ENCODE peak calls at places on chromosomes 6 and 20, in five cellular contexts. H is iris pigment epithelial cell, I is adrenal gland, V is A673, M is iPS DF 6.9. S is an unnamed sample.

GRCh38 chr6:121688974-121689373 is 253.5 kb downstream of the GJA1 start:
- DNase-seq in I (no peak), V (no peak), H (no peak), M (no peak), S (peak; percentile 62)

GRCh38 chr6:31765559-31765909 is 3.1 kb downstream of the SAPCD1 start:
- DNase-seq in I (no peak), H (no peak), V (no peak), M (no peak), S (no peak)

GRCh38 chr6:16804007-16804303 is 42.7 kb upstream of the ATXN1 start:
- DNase-seq in H (no peak), V (peak; percentile 33), M (no peak), I (no peak), S (peak; percentile 59)

GRCh38 chr6:140321891-140322290 is 947.4 kb upstream of the CITED2 start:
- DNase-seq in I (no peak), V (no peak), M (no peak), H (no peak), S (no peak)

GRCh38 chr20:9736373-9736772 is 102.5 kb downstream of the PAK5 start:
- DNase-seq in V (no peak), I (no peak), H (no peak), M (no peak), S (no peak)

GRCh38 chr6:107304421-107305025 is 154.8 kb downstream of the PDSS2 start:
- DNase-seq in H (peak; percentile 43), M (no peak), I (no peak), V (no peak), S (peak; percentile 38)

GRCh38 chr20:50434653-50435396 is 75.4 kb upstream of the PTPN1 start:
- DNase-seq in I (no peak), V (no peak), H (peak; percentile 89), M (no peak), S (peak; percentile 57)

GRCh38 chr20:24837721-24838456 is 111.2 kb upstream of the CST7 start:
- DNase-seq in V (no peak), H (peak; percentile 27), M (no peak), I (no peak), S (peak; percentile 53)

GRCh38 chr6:150567360-150567759 is 32.3 kb upstream of the PLEKHG1 start:
- DNase-seq in V (peak; percentile 76), I (no peak), H (no peak), M (no peak), S (no peak)

GRCh38 chr6:32148722-32149576 is 2.8 kb downstream of the PRRT1 start:
- DNase-seq in V (no peak), I (peak; percentile 52), M (no peak), H (peak; percentile 52), S (peak; percentile 60)

GRCh38 chr6:147400968-147401367 is 107.5 kb upstream of the SAMD5 start:
- DNase-seq in I (no peak), V (no peak), M (no peak), H (no peak), S (no peak)

GRCh38 chr6:90121982-90122381 is 174.7 kb downstream of the BACH2 start:
- DNase-seq in V (no peak), H (no peak), M (no peak), I (no peak), S (no peak)

GRCh38 chr20:4297141-4297826 is 281.9 kb upstream of the RNF24 start:
- DNase-seq in V (peak; percentile 61), I (no peak), M (no peak), H (no peak), S (no peak)

GRCh38 chr6:115908906-115909559 is 151.7 kb downstream of the FRK start:
- DNase-seq in V (no peak), I (no peak), M (no peak), H (no peak), S (peak; percentile 54)

GRCh38 chr20:49969946-49970345 is 12.8 kb upstream of the SNAI1 start:
- DNase-seq in M (no peak), H (no peak), V (no peak), I (no peak), S (no peak)

GRCh38 chr6:44237813-44238433 is 9.0 kb upstream of the HSP90AB1 start:
- DNase-seq in M (no peak), H (peak; percentile 57), I (peak; percentile 91), V (peak; percentile 77), S (peak; percentile 65)

GRCh38 chr6:21597706-21598273 is 4.2 kb downstream of the SOX4 start:
- DNase-seq in H (peak; percentile 36), M (no peak), V (no peak), I (no peak), S (peak; percentile 49)

GRCh38 chr6:79404261-79404660 is 133.0 kb downstream of the LCA5 start:
- DNase-seq in M (no peak), I (no peak), V (no peak), H (no peak), S (no peak)

GRCh38 chr20:35592339-35592960 is 23.2 kb upstream of the SPAG4 start:
- DNase-seq in M (no peak), H (no peak), I (no peak), V (peak; percentile 31), S (no peak)

GRCh38 chr6:126475449-126475848 is 135.5 kb downstream of the CENPW start:
- DNase-seq in V (no peak), I (no peak), M (no peak), H (no peak), S (no peak)

S was measured in astrocyte of the spinal cord.